ENCODE peak calls at places on chromosomes 4 and X, in five cellular contexts. One of them, this sample, is unnamed.

GRCh38 chr4:173242466-173243250 is 74.0 kb downstream of the GALNT7 start:
- DNase-seq in stimulated activated naive CD8-positive, alpha-beta T cell treated with anti-CD3 and anti-CD28 coated beads, Interleukin-15, Interleukin-2, amounts not matched to agents 100 U/mL and 50 U/mL, for 24 hours: no peak
- DNase-seq in GM04504: no peak
- DNase-seq in activated CD8-positive, alpha-beta memory T cell treated with anti-CD3 and anti-CD28 coated beads for 1 hour: no peak
- DNase-seq in HFF-Myc: no peak
- DNase-seq in this sample: no peak

GRCh38 chr4:65880594-65880993 is 210.3 kb upstream of the EPHA5 start:
- DNase-seq in stimulated activated naive CD8-positive, alpha-beta T cell treated with anti-CD3 and anti-CD28 coated beads, Interleukin-15, Interleukin-2, amounts not matched to agents 100 U/mL and 50 U/mL, for 24 hours: no peak
- DNase-seq in GM04504: no peak
- DNase-seq in activated CD8-positive, alpha-beta memory T cell treated with anti-CD3 and anti-CD28 coated beads for 1 hour: no peak
- DNase-seq in HFF-Myc: no peak
- DNase-seq in this sample: no peak

GRCh38 chrX:73830489-73831414 is 267.8 kb downstream of the CHIC1 start:
- DNase-seq in stimulated activated naive CD8-positive, alpha-beta T cell treated with anti-CD3 and anti-CD28 coated beads, Interleukin-15, Interleukin-2, amounts not matched to agents 100 U/mL and 50 U/mL, for 24 hours: no peak
- DNase-seq in GM04504: no peak
- DNase-seq in activated CD8-positive, alpha-beta memory T cell treated with anti-CD3 and anti-CD28 coated beads for 1 hour: no peak
- DNase-seq in HFF-Myc: no peak
- DNase-seq in this sample: no peak

GRCh38 chrX:24145340-24146186 is 4.0 kb upstream of the ZFX start:
- DNase-seq in stimulated activated naive CD8-positive, alpha-beta T cell treated with anti-CD3 and anti-CD28 coated beads, Interleukin-15, Interleukin-2, amounts not matched to agents 100 U/mL and 50 U/mL, for 24 hours: no peak
- DNase-seq in GM04504: no peak
- DNase-seq in activated CD8-positive, alpha-beta memory T cell treated with anti-CD3 and anti-CD28 coated beads for 1 hour: no peak
- DNase-seq in HFF-Myc: no peak
- DNase-seq in this sample: no peak

GRCh38 chrX:132692066-132692465 is 203.2 kb upstream of the MBNL3 start:
- DNase-seq in stimulated activated naive CD8-positive, alpha-beta T cell treated with anti-CD3 and anti-CD28 coated beads, Interleukin-15, Interleukin-2, amounts not matched to agents 100 U/mL and 50 U/mL, for 24 hours: no peak
- DNase-seq in GM04504: no peak
- DNase-seq in activated CD8-positive, alpha-beta memory T cell treated with anti-CD3 and anti-CD28 coated beads for 1 hour: no peak
- DNase-seq in HFF-Myc: no peak
- DNase-seq in this sample: no peak

GRCh38 chrX:40004916-40005289 is 92.9 kb downstream of the BCOR start:
- DNase-seq in stimulated activated naive CD8-positive, alpha-beta T cell treated with anti-CD3 and anti-CD28 coated beads, Interleukin-15, Interleukin-2, amounts not matched to agents 100 U/mL and 50 U/mL, for 24 hours: no peak
- DNase-seq in GM04504: no peak
- DNase-seq in activated CD8-positive, alpha-beta memory T cell treated with anti-CD3 and anti-CD28 coated beads for 1 hour: no peak
- DNase-seq in HFF-Myc: no peak
- DNase-seq in this sample: no peak

GRCh38 chrX:70084592-70084991 is 22.3 kb downstream of the OTUD6A start:
- DNase-seq in stimulated activated naive CD8-positive, alpha-beta T cell treated with anti-CD3 and anti-CD28 coated beads, Interleukin-15, Interleukin-2, amounts not matched to agents 100 U/mL and 50 U/mL, for 24 hours: no peak
- DNase-seq in GM04504: no peak
- DNase-seq in activated CD8-positive, alpha-beta memory T cell treated with anti-CD3 and anti-CD28 coated beads for 1 hour: no peak
- DNase-seq in HFF-Myc: peak; percentile 4
- DNase-seq in this sample: no peak

GRCh38 chr4:46676364-46676763 is 232.7 kb downstream of the COX7B2 start:
- DNase-seq in stimulated activated naive CD8-positive, alpha-beta T cell treated with anti-CD3 and anti-CD28 coated beads, Interleukin-15, Interleukin-2, amounts not matched to agents 100 U/mL and 50 U/mL, for 24 hours: no peak
- DNase-seq in GM04504: no peak
- DNase-seq in activated CD8-positive, alpha-beta memory T cell treated with anti-CD3 and anti-CD28 coated beads for 1 hour: no peak
- DNase-seq in HFF-Myc: no peak
- DNase-seq in this sample: no peak

GRCh38 chr4:111434581-111434980 is 710.7 kb upstream of the FAM241A start:
- DNase-seq in stimulated activated naive CD8-positive, alpha-beta T cell treated with anti-CD3 and anti-CD28 coated beads, Interleukin-15, Interleukin-2, amounts not matched to agents 100 U/mL and 50 U/mL, for 24 hours: no peak
- DNase-seq in GM04504: no peak
- DNase-seq in activated CD8-positive, alpha-beta memory T cell treated with anti-CD3 and anti-CD28 coated beads for 1 hour: no peak
- DNase-seq in HFF-Myc: no peak
- DNase-seq in this sample: no peak

GRCh38 chrX:2371026-2371778 is 129.6 kb downstream of the DHRSX start:
- DNase-seq in stimulated activated naive CD8-positive, alpha-beta T cell treated with anti-CD3 and anti-CD28 coated beads, Interleukin-15, Interleukin-2, amounts not matched to agents 100 U/mL and 50 U/mL, for 24 hours: no peak
- DNase-seq in GM04504: no peak
- DNase-seq in activated CD8-positive, alpha-beta memory T cell treated with anti-CD3 and anti-CD28 coated beads for 1 hour: no peak
- DNase-seq in HFF-Myc: no peak
- DNase-seq in this sample: no peak

GRCh38 chrX:50799531-50799961 is 14.4 kb downstream of the SHROOM4 start:
- DNase-seq in stimulated activated naive CD8-positive, alpha-beta T cell treated with anti-CD3 and anti-CD28 coated beads, Interleukin-15, Interleukin-2, amounts not matched to agents 100 U/mL and 50 U/mL, for 24 hours: no peak
- DNase-seq in GM04504: no peak
- DNase-seq in activated CD8-positive, alpha-beta memory T cell treated with anti-CD3 and anti-CD28 coated beads for 1 hour: no peak
- DNase-seq in HFF-Myc: no peak
- DNase-seq in this sample: peak; percentile 36

GRCh38 chrX:108020631-108021030 is 24.2 kb upstream of the VSIG1 start:
- DNase-seq in stimulated activated naive CD8-positive, alpha-beta T cell treated with anti-CD3 and anti-CD28 coated beads, Interleukin-15, Interleukin-2, amounts not matched to agents 100 U/mL and 50 U/mL, for 24 hours: no peak
- DNase-seq in GM04504: no peak
- DNase-seq in activated CD8-positive, alpha-beta memory T cell treated with anti-CD3 and anti-CD28 coated beads for 1 hour: no peak
- DNase-seq in HFF-Myc: no peak
- DNase-seq in this sample: no peak

GRCh38 chrX:79107891-79108718 is 36.4 kb upstream of the GPR174 start:
- DNase-seq in stimulated activated naive CD8-positive, alpha-beta T cell treated with anti-CD3 and anti-CD28 coated beads, Interleukin-15, Interleukin-2, amounts not matched to agents 100 U/mL and 50 U/mL, for 24 hours: no peak
- DNase-seq in GM04504: no peak
- DNase-seq in activated CD8-positive, alpha-beta memory T cell treated with anti-CD3 and anti-CD28 coated beads for 1 hour: no peak
- DNase-seq in HFF-Myc: no peak
- DNase-seq in this sample: no peak

GRCh38 chr4:67933755-67934154 is 29.5 kb downstream of the TMPRSS11A start:
- DNase-seq in stimulated activated naive CD8-positive, alpha-beta T cell treated with anti-CD3 and anti-CD28 coated beads, Interleukin-15, Interleukin-2, amounts not matched to agents 100 U/mL and 50 U/mL, for 24 hours: no peak
- DNase-seq in GM04504: no peak
- DNase-seq in activated CD8-positive, alpha-beta memory T cell treated with anti-CD3 and anti-CD28 coated beads for 1 hour: no peak
- DNase-seq in HFF-Myc: no peak
- DNase-seq in this sample: no peak

GRCh38 chrX:38561126-38561868 is at the start of gene TSPAN7:
- DNase-seq in stimulated activated naive CD8-positive, alpha-beta T cell treated with anti-CD3 and anti-CD28 coated beads, Interleukin-15, Interleukin-2, amounts not matched to agents 100 U/mL and 50 U/mL, for 24 hours: peak; percentile 82
- DNase-seq in GM04504: peak; percentile 5
- DNase-seq in activated CD8-positive, alpha-beta memory T cell treated with anti-CD3 and anti-CD28 coated beads for 1 hour: peak; percentile 36
- DNase-seq in HFF-Myc: no peak
- DNase-seq in this sample: no peak

GRCh38 chr4:118032691-118033090 is 1.6 kb upstream of the NDST3 start:
- DNase-seq in stimulated activated naive CD8-positive, alpha-beta T cell treated with anti-CD3 and anti-CD28 coated beads, Interleukin-15, Interleukin-2, amounts not matched to agents 100 U/mL and 50 U/mL, for 24 hours: no peak
- DNase-seq in GM04504: no peak
- DNase-seq in activated CD8-positive, alpha-beta memory T cell treated with anti-CD3 and anti-CD28 coated beads for 1 hour: no peak
- DNase-seq in HFF-Myc: no peak
- DNase-seq in this sample: no peak

GRCh38 chr4:168794881-168795280 is 215.2 kb downstream of the CBR4 start:
- DNase-seq in stimulated activated naive CD8-positive, alpha-beta T cell treated with anti-CD3 and anti-CD28 coated beads, Interleukin-15, Interleukin-2, amounts not matched to agents 100 U/mL and 50 U/mL, for 24 hours: no peak
- DNase-seq in GM04504: no peak
- DNase-seq in activated CD8-positive, alpha-beta memory T cell treated with anti-CD3 and anti-CD28 coated beads for 1 hour: no peak
- DNase-seq in HFF-Myc: no peak
- DNase-seq in this sample: no peak

GRCh38 chrX:34580069-34580468 is 77.0 kb downstream of the TMEM47 start:
- DNase-seq in stimulated activated naive CD8-positive, alpha-beta T cell treated with anti-CD3 and anti-CD28 coated beads, Interleukin-15, Interleukin-2, amounts not matched to agents 100 U/mL and 50 U/mL, for 24 hours: no peak
- DNase-seq in GM04504: no peak
- DNase-seq in activated CD8-positive, alpha-beta memory T cell treated with anti-CD3 and anti-CD28 coated beads for 1 hour: no peak
- DNase-seq in HFF-Myc: no peak
- DNase-seq in this sample: no peak

GRCh38 chr4:186536285-186536684 is 19.1 kb downstream of the MTNR1A start:
- DNase-seq in stimulated activated naive CD8-positive, alpha-beta T cell treated with anti-CD3 and anti-CD28 coated beads, Interleukin-15, Interleukin-2, amounts not matched to agents 100 U/mL and 50 U/mL, for 24 hours: no peak
- DNase-seq in GM04504: no peak
- DNase-seq in activated CD8-positive, alpha-beta memory T cell treated with anti-CD3 and anti-CD28 coated beads for 1 hour: no peak
- DNase-seq in HFF-Myc: no peak
- DNase-seq in this sample: no peak

GRCh38 chr4:138697771-138698170 is 317.8 kb upstream of the NOCT start:
- DNase-seq in stimulated activated naive CD8-positive, alpha-beta T cell treated with anti-CD3 and anti-CD28 coated beads, Interleukin-15, Interleukin-2, amounts not matched to agents 100 U/mL and 50 U/mL, for 24 hours: no peak
- DNase-seq in GM04504: no peak
- DNase-seq in activated CD8-positive, alpha-beta memory T cell treated with anti-CD3 and anti-CD28 coated beads for 1 hour: no peak
- DNase-seq in HFF-Myc: no peak
- DNase-seq in this sample: no peak

GRCh38 chrX:129842510-129843208 is 1.0 kb downstream of the ZDHHC9 start:
- DNase-seq in stimulated activated naive CD8-positive, alpha-beta T cell treated with anti-CD3 and anti-CD28 coated beads, Interleukin-15, Interleukin-2, amounts not matched to agents 100 U/mL and 50 U/mL, for 24 hours: peak; percentile 12
- DNase-seq in GM04504: no peak
- DNase-seq in activated CD8-positive, alpha-beta memory T cell treated with anti-CD3 and anti-CD28 coated beads for 1 hour: no peak
- DNase-seq in HFF-Myc: no peak
- DNase-seq in this sample: no peak

GRCh38 chr4:48967101-48967500 is 19.0 kb upstream of the CWH43 start:
- DNase-seq in stimulated activated naive CD8-positive, alpha-beta T cell treated with anti-CD3 and anti-CD28 coated beads, Interleukin-15, Interleukin-2, amounts not matched to agents 100 U/mL and 50 U/mL, for 24 hours: no peak
- DNase-seq in GM04504: no peak
- DNase-seq in activated CD8-positive, alpha-beta memory T cell treated with anti-CD3 and anti-CD28 coated beads for 1 hour: no peak
- DNase-seq in HFF-Myc: no peak
- DNase-seq in this sample: no peak

GRCh38 chr4:188714907-188715306 is 575.7 kb downstream of the TRIML1 start:
- DNase-seq in stimulated activated naive CD8-positive, alpha-beta T cell treated with anti-CD3 and anti-CD28 coated beads, Interleukin-15, Interleukin-2, amounts not matched to agents 100 U/mL and 50 U/mL, for 24 hours: no peak
- DNase-seq in GM04504: peak; percentile 46
- DNase-seq in activated CD8-positive, alpha-beta memory T cell treated with anti-CD3 and anti-CD28 coated beads for 1 hour: no peak
- DNase-seq in HFF-Myc: no peak
- DNase-seq in this sample: no peak

GRCh38 chrX:43969504-43970501 is 3.4 kb downstream of the NDP start:
- DNase-seq in stimulated activated naive CD8-positive, alpha-beta T cell treated with anti-CD3 and anti-CD28 coated beads, Interleukin-15, Interleukin-2, amounts not matched to agents 100 U/mL and 50 U/mL, for 24 hours: no peak
- DNase-seq in GM04504: no peak
- DNase-seq in activated CD8-positive, alpha-beta memory T cell treated with anti-CD3 and anti-CD28 coated beads for 1 hour: no peak
- DNase-seq in HFF-Myc: no peak
- DNase-seq in this sample: no peak

GRCh38 chrX:104922206-104922621 is 298.3 kb downstream of the TEX13A start:
- DNase-seq in stimulated activated naive CD8-positive, alpha-beta T cell treated with anti-CD3 and anti-CD28 coated beads, Interleukin-15, Interleukin-2, amounts not matched to agents 100 U/mL and 50 U/mL, for 24 hours: peak; percentile 62
- DNase-seq in GM04504: peak; percentile 32
- DNase-seq in activated CD8-positive, alpha-beta memory T cell treated with anti-CD3 and anti-CD28 coated beads for 1 hour: no peak
- DNase-seq in HFF-Myc: peak; percentile 12
- DNase-seq in this sample: peak; percentile 32

GRCh38 chr4:105544517-105544916 is 7.9 kb upstream of the ARHGEF38 start:
- DNase-seq in stimulated activated naive CD8-positive, alpha-beta T cell treated with anti-CD3 and anti-CD28 coated beads, Interleukin-15, Interleukin-2, amounts not matched to agents 100 U/mL and 50 U/mL, for 24 hours: no peak
- DNase-seq in GM04504: no peak
- DNase-seq in activated CD8-positive, alpha-beta memory T cell treated with anti-CD3 and anti-CD28 coated beads for 1 hour: no peak
- DNase-seq in HFF-Myc: no peak
- DNase-seq in this sample: no peak

GRCh38 chrX:148416931-148417330 is 83.5 kb upstream of the AFF2 start:
- DNase-seq in stimulated activated naive CD8-positive, alpha-beta T cell treated with anti-CD3 and anti-CD28 coated beads, Interleukin-15, Interleukin-2, amounts not matched to agents 100 U/mL and 50 U/mL, for 24 hours: no peak
- DNase-seq in GM04504: no peak
- DNase-seq in activated CD8-positive, alpha-beta memory T cell treated with anti-CD3 and anti-CD28 coated beads for 1 hour: no peak
- DNase-seq in HFF-Myc: no peak
- DNase-seq in this sample: no peak

GRCh38 chr4:187383181-187383580 is 612.4 kb upstream of the ZFP42 start:
- DNase-seq in stimulated activated naive CD8-positive, alpha-beta T cell treated with anti-CD3 and anti-CD28 coated beads, Interleukin-15, Interleukin-2, amounts not matched to agents 100 U/mL and 50 U/mL, for 24 hours: no peak
- DNase-seq in GM04504: no peak
- DNase-seq in activated CD8-positive, alpha-beta memory T cell treated with anti-CD3 and anti-CD28 coated beads for 1 hour: no peak
- DNase-seq in HFF-Myc: no peak
- DNase-seq in this sample: no peak

GRCh38 chr4:10806993-10807645 is 122.6 kb upstream of the CLNK start:
- DNase-seq in stimulated activated naive CD8-positive, alpha-beta T cell treated with anti-CD3 and anti-CD28 coated beads, Interleukin-15, Interleukin-2, amounts not matched to agents 100 U/mL and 50 U/mL, for 24 hours: no peak
- DNase-seq in GM04504: no peak
- DNase-seq in activated CD8-positive, alpha-beta memory T cell treated with anti-CD3 and anti-CD28 coated beads for 1 hour: no peak
- DNase-seq in HFF-Myc: no peak
- DNase-seq in this sample: no peak

GRCh38 chr4:83328486-83328885 is 6.2 kb downstream of the HPSE start:
- DNase-seq in stimulated activated naive CD8-positive, alpha-beta T cell treated with anti-CD3 and anti-CD28 coated beads, Interleukin-15, Interleukin-2, amounts not matched to agents 100 U/mL and 50 U/mL, for 24 hours: no peak
- DNase-seq in GM04504: no peak
- DNase-seq in activated CD8-positive, alpha-beta memory T cell treated with anti-CD3 and anti-CD28 coated beads for 1 hour: no peak
- DNase-seq in HFF-Myc: no peak
- DNase-seq in this sample: no peak

GRCh38 chr4:88743696-88744095 is 46.1 kb upstream of the NAP1L5 start:
- DNase-seq in stimulated activated naive CD8-positive, alpha-beta T cell treated with anti-CD3 and anti-CD28 coated beads, Interleukin-15, Interleukin-2, amounts not matched to agents 100 U/mL and 50 U/mL, for 24 hours: no peak
- DNase-seq in GM04504: peak; percentile 48
- DNase-seq in activated CD8-positive, alpha-beta memory T cell treated with anti-CD3 and anti-CD28 coated beads for 1 hour: no peak
- DNase-seq in HFF-Myc: no peak
- DNase-seq in this sample: no peak

GRCh38 chrX:148562846-148563245 is 62.4 kb downstream of the AFF2 start:
- DNase-seq in stimulated activated naive CD8-positive, alpha-beta T cell treated with anti-CD3 and anti-CD28 coated beads, Interleukin-15, Interleukin-2, amounts not matched to agents 100 U/mL and 50 U/mL, for 24 hours: no peak
- DNase-seq in GM04504: no peak
- DNase-seq in activated CD8-positive, alpha-beta memory T cell treated with anti-CD3 and anti-CD28 coated beads for 1 hour: no peak
- DNase-seq in HFF-Myc: no peak
- DNase-seq in this sample: no peak

GRCh38 chr4:2254665-2255500 is 7.0 kb downstream of the MXD4 start:
- DNase-seq in stimulated activated naive CD8-positive, alpha-beta T cell treated with anti-CD3 and anti-CD28 coated beads, Interleukin-15, Interleukin-2, amounts not matched to agents 100 U/mL and 50 U/mL, for 24 hours: peak; percentile 1
- DNase-seq in GM04504: no peak
- DNase-seq in activated CD8-positive, alpha-beta memory T cell treated with anti-CD3 and anti-CD28 coated beads for 1 hour: no peak
- DNase-seq in HFF-Myc: no peak
- DNase-seq in this sample: no peak

GRCh38 chr4:63986253-63986652 is 423.0 kb downstream of the TECRL start:
- DNase-seq in stimulated activated naive CD8-positive, alpha-beta T cell treated with anti-CD3 and anti-CD28 coated beads, Interleukin-15, Interleukin-2, amounts not matched to agents 100 U/mL and 50 U/mL, for 24 hours: no peak
- DNase-seq in GM04504: no peak
- DNase-seq in activated CD8-positive, alpha-beta memory T cell treated with anti-CD3 and anti-CD28 coated beads for 1 hour: no peak
- DNase-seq in HFF-Myc: no peak
- DNase-seq in this sample: no peak